ENCODE peak calls at places on chromosomes 13 and 19, in nine cellular contexts. Q, A, N, T, C, G, S, F and K are unnamed samples.
A peak's percentile ranks its signal among the peaks of the same experiment; 100 is the strongest.

GRCh38 chr19:49338691-49339363 is 3.6 kb downstream of the CD37 start:
- DNase-seq in Q (peak; percentile 34), A (peak; percentile 84), N (peak; percentile 100), T (peak; percentile 90), C (peak; percentile 98), G (peak; percentile 29), S (no peak), F (no peak), K (peak; percentile 56)

GRCh38 chr19:804419-805160 is 7.3 kb downstream of the PTBP1 start:
- DNase-seq in Q (no peak), A (no peak), N (no peak), T (peak; percentile 23), C (peak; percentile 25), G (no peak), S (no peak), F (no peak), K (peak; percentile 39)

GRCh38 chr13:107216046-107216715 is 648.2 kb upstream of the ARGLU1 start:
- DNase-seq in Q (no peak), A (no peak), N (no peak), T (no peak), C (no peak), G (no peak), S (no peak), F (no peak), K (no peak)

GRCh38 chr19:41887711-41888382 is 4.9 kb downstream of the ARHGEF1 start:
- DNase-seq in Q (peak; percentile 58), A (no peak), N (peak; percentile 73), T (no peak), C (peak; percentile 92), G (no peak), S (no peak), F (no peak), K (peak; percentile 77)

GRCh38 chr13:23613971-23614370 is 43.8 kb downstream of the TNFRSF19 start:
- DNase-seq in Q (no peak), A (no peak), N (no peak), T (no peak), C (no peak), G (no peak), S (no peak), F (no peak), K (no peak)

GRCh38 chr13:26037302-26037701 is 14.5 kb downstream of the SHISA2 start:
- DNase-seq in Q (peak; percentile 28), A (no peak), N (peak; percentile 87), T (no peak), C (peak; percentile 85), G (no peak), S (no peak), F (no peak), K (no peak)

GRCh38 chr19:1893791-1894190 is 8.5 kb upstream of the ABHD17A start:
- DNase-seq in Q (no peak), A (no peak), N (no peak), T (no peak), C (peak; percentile 33), G (no peak), S (no peak), F (no peak), K (no peak)

GRCh38 chr13:93963266-93964131 is 516.0 kb downstream of the DCT start:
- DNase-seq in Q (peak; percentile 77), A (no peak), N (no peak), T (no peak), C (no peak), G (no peak), S (peak; percentile 14), F (peak; percentile 72), K (no peak)

GRCh38 chr13:48801255-48801654 is 147.5 kb downstream of the CYSLTR2 start:
- DNase-seq in Q (peak; percentile 78), A (no peak), N (no peak), T (no peak), C (no peak), G (no peak), S (peak; percentile 56), F (peak; percentile 90), K (no peak)

GRCh38 chr19:39410620-39411005 is 1.9 kb upstream of the PLEKHG2 start:
- DNase-seq in Q (no peak), A (no peak), N (no peak), T (no peak), C (no peak), G (no peak), S (no peak), F (no peak), K (no peak)

GRCh38 chr13:44617648-44618047 is 41.5 kb upstream of the TSC22D1 start:
- DNase-seq in Q (no peak), A (no peak), N (no peak), T (no peak), C (no peak), G (no peak), S (no peak), F (no peak), K (no peak)

GRCh38 chr13:44622259-44622658 is 46.1 kb upstream of the TSC22D1 start:
- DNase-seq in Q (peak; percentile 20), A (no peak), N (no peak), T (no peak), C (no peak), G (no peak), S (no peak), F (peak; percentile 52), K (no peak)

GRCh38 chr13:44618326-44618725 is 42.2 kb upstream of the TSC22D1 start:
- DNase-seq in Q (peak; percentile 9), A (no peak), N (no peak), T (no peak), C (no peak), G (no peak), S (no peak), F (peak; percentile 67), K (no peak)

GRCh38 chr13:44620057-44620456 is 43.9 kb upstream of the TSC22D1 start:
- DNase-seq in Q (peak; percentile 41), A (no peak), N (no peak), T (no peak), C (no peak), G (no peak), S (no peak), F (peak; percentile 76), K (no peak)

DNA sequence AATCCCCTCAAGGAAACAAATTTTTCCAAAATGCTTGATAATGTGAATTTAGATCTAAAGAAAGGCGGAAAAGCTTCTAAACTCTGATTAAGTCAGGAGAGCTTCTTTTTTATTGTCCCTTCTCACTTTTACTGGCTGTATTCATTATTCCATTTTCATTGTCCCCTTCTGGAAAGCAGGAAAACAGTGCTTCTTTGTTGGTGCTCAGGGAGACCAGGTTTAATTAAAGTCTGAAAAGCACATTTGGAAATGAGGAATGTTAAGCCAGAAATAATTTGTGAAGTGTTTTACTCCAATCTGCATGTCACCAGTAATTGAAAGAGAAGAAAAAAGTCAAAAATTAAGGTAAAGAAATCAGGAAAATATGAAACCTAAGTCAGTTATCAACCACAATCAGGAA is 43.5 kb upstream of the TSC22D1 start:
- DNase-seq in Q (no peak), A (no peak), N (no peak), T (no peak), C (no peak), G (no peak), S (no peak), F (no peak), K (no peak)
- TF ChIP-seq CTCF in Q (no peak), A (no peak), N (no peak), T (no peak), C (no peak), G (no peak), S (no peak), F (no peak), K (no peak)

DNA sequence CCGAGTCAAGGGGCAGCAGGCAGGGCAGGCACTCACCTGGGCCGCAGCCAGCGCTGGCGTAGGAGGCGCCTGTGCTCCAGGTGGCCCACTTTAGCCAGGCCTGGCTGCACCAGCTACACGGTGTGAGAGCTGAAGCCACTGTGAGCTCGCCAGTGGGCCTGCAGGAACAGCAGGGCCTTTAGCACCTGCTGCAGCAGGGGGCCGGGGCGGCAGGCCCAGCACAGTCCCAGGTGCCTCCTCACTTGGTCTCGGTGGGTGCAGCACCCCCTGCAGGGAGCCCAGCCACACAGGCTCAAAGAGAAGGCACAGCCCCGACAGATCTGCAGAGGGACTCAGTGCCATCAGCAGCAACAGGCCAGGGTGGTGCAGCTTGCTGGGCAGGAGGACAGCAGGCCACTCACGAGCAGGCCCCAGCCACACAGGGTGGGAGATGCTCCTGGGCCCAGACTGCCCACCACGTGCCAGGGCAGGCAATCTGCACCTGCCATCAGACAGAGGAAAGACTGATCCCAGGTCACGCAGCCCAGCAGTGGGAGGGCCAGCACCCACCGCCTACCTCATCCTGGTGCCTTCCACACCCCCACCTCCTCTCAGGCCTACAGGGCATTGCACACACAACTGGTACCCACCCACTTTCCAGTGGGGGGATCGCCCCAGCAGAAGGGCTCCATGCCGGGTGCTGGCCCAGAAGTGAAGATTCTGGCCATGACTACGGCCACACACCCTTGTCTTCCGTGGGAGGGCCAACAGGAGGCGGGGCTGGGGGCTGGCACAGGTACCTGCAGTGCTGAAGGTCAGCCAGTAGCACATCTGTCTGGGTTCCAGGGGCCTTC is 15.8 kb downstream of the ARHGAP33 start:
- DNase-seq in Q (no peak), A (no peak), N (no peak), T (no peak), C (no peak), G (no peak), S (no peak), F (no peak), K (no peak)
- TF ChIP-seq CTCF in Q (no peak), A (no peak), N (no peak), T (no peak), C (peak; percentile 20), G (no peak), S (no peak), F (no peak), K (no peak)

GRCh38 chr19:35511337-35511736 is 2.1 kb downstream of the DMKN start:
- DNase-seq in Q (no peak), A (no peak), N (no peak), T (no peak), C (no peak), G (no peak), S (no peak), F (no peak), K (no peak)

GRCh38 chr19:35513231-35513974 is at the start of gene DMKN:
- DNase-seq in Q (peak; percentile 71), A (no peak), N (no peak), T (no peak), C (peak; percentile 61), G (no peak), S (no peak), F (peak; percentile 73), K (no peak)

GRCh38 chr19:35516310-35516709 is 2.9 kb upstream of the DMKN start:
- DNase-seq in Q (no peak), A (no peak), N (no peak), T (no peak), C (no peak), G (no peak), S (no peak), F (no peak), K (no peak)

GRCh38 chr19:35512831-35513230 is 618 bp downstream of the DMKN start:
- DNase-seq in Q (no peak), A (no peak), N (no peak), T (no peak), C (no peak), G (no peak), S (no peak), F (no peak), K (no peak)

GRCh38 chr19:35513975-35514809 is 743 bp upstream of the DMKN start:
- DNase-seq in Q (peak; percentile 32), A (no peak), N (peak; percentile 37), T (no peak), C (peak; percentile 61), G (no peak), S (no peak), F (peak; percentile 36), K (no peak)
- TF ChIP-seq CTCF in Q (no peak), A (no peak), N (no peak), T (no peak), C (peak; percentile 47), G (no peak), S (no peak), F (no peak), K (no peak)

GRCh38 chr13:54305377-54305776 is 1276.8 kb downstream of the OLFM4 start:
- DNase-seq in Q (no peak), A (no peak), N (no peak), T (no peak), C (peak; percentile 40), G (no peak), S (no peak), F (no peak), K (no peak)
- TF ChIP-seq CTCF in Q (no peak), A (no peak), N (no peak), T (no peak), C (peak; percentile 61), G (no peak), S (no peak), F (no peak), K (no peak)